ENCODE peak calls at places on chromosome 1, in seven cellular contexts. One of them, this sample, is unnamed.

GRCh38 chr1:117826551-117827078 is 102.8 kb downstream of the GDAP2 start:
- DNase-seq in T-helper 2 cell: no peak
- DNase-seq in non-pigmented ciliary epithelial cell: no peak
- DNase-seq in iris pigment epithelial cell: peak
- DNase-seq in SW480: peak
- DNase-seq in T47D: no peak
- DNase-seq in activated T-helper 1 cell treated with anti-CD3 and anti-CD28 coated beads, Interleukin-12 subunit alpha, Interleukin-12 subunit beta, Interleukin-2, Interleukin-4 antibody, amounts not matched to agents 30 ng/mL and 10 ng/mL and 1 ng/mL, durations not matched to agents 14 hours and 24 hours and 36 hours: no peak
- DNase-seq in this sample: peak

GRCh38 chr1:26360051-26360806 is 6.3 kb upstream of the CRYBG2 start:
- DNase-seq in non-pigmented ciliary epithelial cell: no peak
- DNase-seq in activated T-helper 1 cell treated with anti-CD3 and anti-CD28 coated beads, Interleukin-12 subunit alpha, Interleukin-12 subunit beta, Interleukin-2, Interleukin-4 antibody, amounts not matched to agents 30 ng/mL and 10 ng/mL and 1 ng/mL, durations not matched to agents 14 hours and 24 hours and 36 hours: peak
- DNase-seq in T47D: no peak
- DNase-seq in iris pigment epithelial cell: no peak
- DNase-seq in SW480: no peak
- DNase-seq in T-helper 2 cell: peak
- DNase-seq in this sample: no peak

GRCh38 chr1:24294757-24295371 is 24.3 kb upstream of the GRHL3 start:
- DNase-seq in iris pigment epithelial cell: peak
- DNase-seq in T47D: peak
- DNase-seq in activated T-helper 1 cell treated with anti-CD3 and anti-CD28 coated beads, Interleukin-12 subunit alpha, Interleukin-12 subunit beta, Interleukin-2, Interleukin-4 antibody, amounts not matched to agents 30 ng/mL and 10 ng/mL and 1 ng/mL, durations not matched to agents 14 hours and 24 hours and 36 hours: no peak
- DNase-seq in non-pigmented ciliary epithelial cell: no peak
- DNase-seq in SW480: no peak
- DNase-seq in T-helper 2 cell: no peak
- DNase-seq in this sample: peak

GRCh38 chr1:16110884-16111283 is 37.4 kb upstream of the FAM131C start:
- DNase-seq in T47D: no peak
- DNase-seq in activated T-helper 1 cell treated with anti-CD3 and anti-CD28 coated beads, Interleukin-12 subunit alpha, Interleukin-12 subunit beta, Interleukin-2, Interleukin-4 antibody, amounts not matched to agents 30 ng/mL and 10 ng/mL and 1 ng/mL, durations not matched to agents 14 hours and 24 hours and 36 hours: no peak
- DNase-seq in iris pigment epithelial cell: no peak
- DNase-seq in non-pigmented ciliary epithelial cell: no peak
- DNase-seq in T-helper 2 cell: no peak
- DNase-seq in SW480: no peak
- DNase-seq in this sample: no peak

GRCh38 chr1:226983247-226983997 is 43.3 kb downstream of the COQ8A start:
- DNase-seq in iris pigment epithelial cell: no peak
- DNase-seq in SW480: no peak
- DNase-seq in T47D: no peak
- DNase-seq in T-helper 2 cell: no peak
- DNase-seq in non-pigmented ciliary epithelial cell: no peak
- DNase-seq in activated T-helper 1 cell treated with anti-CD3 and anti-CD28 coated beads, Interleukin-12 subunit alpha, Interleukin-12 subunit beta, Interleukin-2, Interleukin-4 antibody, amounts not matched to agents 30 ng/mL and 10 ng/mL and 1 ng/mL, durations not matched to agents 14 hours and 24 hours and 36 hours: no peak
- DNase-seq in this sample: no peak

GRCh38 chr1:48338257-48338656 is 115.7 kb downstream of the SLC5A9 start:
- DNase-seq in SW480: no peak
- DNase-seq in T47D: no peak
- DNase-seq in T-helper 2 cell: no peak
- DNase-seq in iris pigment epithelial cell: no peak
- DNase-seq in activated T-helper 1 cell treated with anti-CD3 and anti-CD28 coated beads, Interleukin-12 subunit alpha, Interleukin-12 subunit beta, Interleukin-2, Interleukin-4 antibody, amounts not matched to agents 30 ng/mL and 10 ng/mL and 1 ng/mL, durations not matched to agents 14 hours and 24 hours and 36 hours: no peak
- DNase-seq in non-pigmented ciliary epithelial cell: no peak
- DNase-seq in this sample: no peak

GRCh38 chr1:81044708-81045107 is 756.0 kb upstream of the ADGRL2 start:
- DNase-seq in activated T-helper 1 cell treated with anti-CD3 and anti-CD28 coated beads, Interleukin-12 subunit alpha, Interleukin-12 subunit beta, Interleukin-2, Interleukin-4 antibody, amounts not matched to agents 30 ng/mL and 10 ng/mL and 1 ng/mL, durations not matched to agents 14 hours and 24 hours and 36 hours: no peak
- DNase-seq in T-helper 2 cell: no peak
- DNase-seq in non-pigmented ciliary epithelial cell: no peak
- DNase-seq in T47D: peak
- DNase-seq in iris pigment epithelial cell: no peak
- DNase-seq in SW480: no peak
- DNase-seq in this sample: no peak

GRCh38 chr1:197116156-197116555 is 30.3 kb downstream of the ASPM start:
- DNase-seq in SW480: no peak
- DNase-seq in activated T-helper 1 cell treated with anti-CD3 and anti-CD28 coated beads, Interleukin-12 subunit alpha, Interleukin-12 subunit beta, Interleukin-2, Interleukin-4 antibody, amounts not matched to agents 30 ng/mL and 10 ng/mL and 1 ng/mL, durations not matched to agents 14 hours and 24 hours and 36 hours: no peak
- DNase-seq in T47D: no peak
- DNase-seq in T-helper 2 cell: no peak
- DNase-seq in non-pigmented ciliary epithelial cell: no peak
- DNase-seq in iris pigment epithelial cell: no peak
- DNase-seq in this sample: no peak

GRCh38 chr1:225694151-225694603 is 41.3 kb upstream of the ENAH start:
- DNase-seq in non-pigmented ciliary epithelial cell: peak
- DNase-seq in T47D: no peak
- DNase-seq in activated T-helper 1 cell treated with anti-CD3 and anti-CD28 coated beads, Interleukin-12 subunit alpha, Interleukin-12 subunit beta, Interleukin-2, Interleukin-4 antibody, amounts not matched to agents 30 ng/mL and 10 ng/mL and 1 ng/mL, durations not matched to agents 14 hours and 24 hours and 36 hours: no peak
- DNase-seq in SW480: no peak
- DNase-seq in T-helper 2 cell: no peak
- DNase-seq in iris pigment epithelial cell: peak
- DNase-seq in this sample: no peak

GRCh38 chr1:193179094-193179493 is 7.3 kb downstream of the B3GALT2 start:
- DNase-seq in T-helper 2 cell: no peak
- DNase-seq in SW480: no peak
- DNase-seq in iris pigment epithelial cell: no peak
- DNase-seq in non-pigmented ciliary epithelial cell: no peak
- DNase-seq in T47D: no peak
- DNase-seq in activated T-helper 1 cell treated with anti-CD3 and anti-CD28 coated beads, Interleukin-12 subunit alpha, Interleukin-12 subunit beta, Interleukin-2, Interleukin-4 antibody, amounts not matched to agents 30 ng/mL and 10 ng/mL and 1 ng/mL, durations not matched to agents 14 hours and 24 hours and 36 hours: no peak
- DNase-seq in this sample: no peak

GRCh38 chr1:112247971-112248370 is 148.0 kb upstream of the CTTNBP2NL start:
- DNase-seq in SW480: no peak
- DNase-seq in activated T-helper 1 cell treated with anti-CD3 and anti-CD28 coated beads, Interleukin-12 subunit alpha, Interleukin-12 subunit beta, Interleukin-2, Interleukin-4 antibody, amounts not matched to agents 30 ng/mL and 10 ng/mL and 1 ng/mL, durations not matched to agents 14 hours and 24 hours and 36 hours: no peak
- DNase-seq in T-helper 2 cell: no peak
- DNase-seq in T47D: no peak
- DNase-seq in non-pigmented ciliary epithelial cell: no peak
- DNase-seq in iris pigment epithelial cell: no peak
- DNase-seq in this sample: no peak

GRCh38 chr1:29924017-29924431 is 687.7 kb downstream of the PTPRU start:
- DNase-seq in T47D: no peak
- DNase-seq in T-helper 2 cell: no peak
- DNase-seq in SW480: no peak
- DNase-seq in iris pigment epithelial cell: no peak
- DNase-seq in non-pigmented ciliary epithelial cell: no peak
- DNase-seq in activated T-helper 1 cell treated with anti-CD3 and anti-CD28 coated beads, Interleukin-12 subunit alpha, Interleukin-12 subunit beta, Interleukin-2, Interleukin-4 antibody, amounts not matched to agents 30 ng/mL and 10 ng/mL and 1 ng/mL, durations not matched to agents 14 hours and 24 hours and 36 hours: no peak
- DNase-seq in this sample: no peak

GRCh38 chr1:33410091-33410701 is 20.7 kb downstream of the PHC2 start:
- DNase-seq in SW480: no peak
- DNase-seq in T47D: no peak
- DNase-seq in non-pigmented ciliary epithelial cell: no peak
- DNase-seq in activated T-helper 1 cell treated with anti-CD3 and anti-CD28 coated beads, Interleukin-12 subunit alpha, Interleukin-12 subunit beta, Interleukin-2, Interleukin-4 antibody, amounts not matched to agents 30 ng/mL and 10 ng/mL and 1 ng/mL, durations not matched to agents 14 hours and 24 hours and 36 hours: no peak
- DNase-seq in iris pigment epithelial cell: peak
- DNase-seq in T-helper 2 cell: no peak
- DNase-seq in this sample: no peak

GRCh38 chr1:61318319-61319125 is 236.2 kb downstream of the NFIA start:
- DNase-seq in non-pigmented ciliary epithelial cell: no peak
- DNase-seq in activated T-helper 1 cell treated with anti-CD3 and anti-CD28 coated beads, Interleukin-12 subunit alpha, Interleukin-12 subunit beta, Interleukin-2, Interleukin-4 antibody, amounts not matched to agents 30 ng/mL and 10 ng/mL and 1 ng/mL, durations not matched to agents 14 hours and 24 hours and 36 hours: peak
- DNase-seq in T-helper 2 cell: no peak
- DNase-seq in T47D: peak
- DNase-seq in iris pigment epithelial cell: peak
- DNase-seq in SW480: no peak
- DNase-seq in this sample: no peak

GRCh38 chr1:225448146-225448805 is 20.4 kb upstream of the LBR start:
- DNase-seq in SW480: no peak
- DNase-seq in T-helper 2 cell: no peak
- DNase-seq in non-pigmented ciliary epithelial cell: no peak
- DNase-seq in iris pigment epithelial cell: no peak
- DNase-seq in activated T-helper 1 cell treated with anti-CD3 and anti-CD28 coated beads, Interleukin-12 subunit alpha, Interleukin-12 subunit beta, Interleukin-2, Interleukin-4 antibody, amounts not matched to agents 30 ng/mL and 10 ng/mL and 1 ng/mL, durations not matched to agents 14 hours and 24 hours and 36 hours: no peak
- DNase-seq in T47D: no peak
- DNase-seq in this sample: no peak

GRCh38 chr1:183291802-183292515 is 105.9 kb downstream of the LAMC2 start:
- DNase-seq in T47D: no peak
- DNase-seq in SW480: no peak
- DNase-seq in iris pigment epithelial cell: peak
- DNase-seq in T-helper 2 cell: no peak
- DNase-seq in non-pigmented ciliary epithelial cell: no peak
- DNase-seq in activated T-helper 1 cell treated with anti-CD3 and anti-CD28 coated beads, Interleukin-12 subunit alpha, Interleukin-12 subunit beta, Interleukin-2, Interleukin-4 antibody, amounts not matched to agents 30 ng/mL and 10 ng/mL and 1 ng/mL, durations not matched to agents 14 hours and 24 hours and 36 hours: no peak
- DNase-seq in this sample: no peak

GRCh38 chr1:98677288-98677687 is 15.8 kb downstream of the SNX7 start:
- DNase-seq in SW480: no peak
- DNase-seq in iris pigment epithelial cell: peak
- DNase-seq in T47D: no peak
- DNase-seq in activated T-helper 1 cell treated with anti-CD3 and anti-CD28 coated beads, Interleukin-12 subunit alpha, Interleukin-12 subunit beta, Interleukin-2, Interleukin-4 antibody, amounts not matched to agents 30 ng/mL and 10 ng/mL and 1 ng/mL, durations not matched to agents 14 hours and 24 hours and 36 hours: no peak
- DNase-seq in T-helper 2 cell: no peak
- DNase-seq in non-pigmented ciliary epithelial cell: peak
- DNase-seq in this sample: peak

GRCh38 chr1:14977338-14977931 is 176.1 kb upstream of the TMEM51 start:
- DNase-seq in activated T-helper 1 cell treated with anti-CD3 and anti-CD28 coated beads, Interleukin-12 subunit alpha, Interleukin-12 subunit beta, Interleukin-2, Interleukin-4 antibody, amounts not matched to agents 30 ng/mL and 10 ng/mL and 1 ng/mL, durations not matched to agents 14 hours and 24 hours and 36 hours: no peak
- DNase-seq in T47D: peak
- DNase-seq in iris pigment epithelial cell: no peak
- DNase-seq in SW480: peak
- DNase-seq in T-helper 2 cell: no peak
- DNase-seq in non-pigmented ciliary epithelial cell: no peak
- DNase-seq in this sample: no peak

GRCh38 chr1:928825-929661 is 5.3 kb downstream of the SAMD11 start:
- DNase-seq in non-pigmented ciliary epithelial cell: no peak
- DNase-seq in T-helper 2 cell: no peak
- DNase-seq in activated T-helper 1 cell treated with anti-CD3 and anti-CD28 coated beads, Interleukin-12 subunit alpha, Interleukin-12 subunit beta, Interleukin-2, Interleukin-4 antibody, amounts not matched to agents 30 ng/mL and 10 ng/mL and 1 ng/mL, durations not matched to agents 14 hours and 24 hours and 36 hours: no peak
- DNase-seq in SW480: no peak
- DNase-seq in iris pigment epithelial cell: no peak
- DNase-seq in T47D: no peak
- DNase-seq in this sample: no peak

GRCh38 chr1:235077571-235078479 is 50.8 kb downstream of the TOMM20 start:
- DNase-seq in T47D: peak
- DNase-seq in activated T-helper 1 cell treated with anti-CD3 and anti-CD28 coated beads, Interleukin-12 subunit alpha, Interleukin-12 subunit beta, Interleukin-2, Interleukin-4 antibody, amounts not matched to agents 30 ng/mL and 10 ng/mL and 1 ng/mL, durations not matched to agents 14 hours and 24 hours and 36 hours: peak
- DNase-seq in T-helper 2 cell: no peak
- DNase-seq in iris pigment epithelial cell: no peak
- DNase-seq in SW480: no peak
- DNase-seq in non-pigmented ciliary epithelial cell: no peak
- DNase-seq in this sample: no peak

GRCh38 chr1:206460846-206461426 is 9.3 kb upstream of the IKBKE start:
- DNase-seq in SW480: no peak
- DNase-seq in iris pigment epithelial cell: no peak
- DNase-seq in activated T-helper 1 cell treated with anti-CD3 and anti-CD28 coated beads, Interleukin-12 subunit alpha, Interleukin-12 subunit beta, Interleukin-2, Interleukin-4 antibody, amounts not matched to agents 30 ng/mL and 10 ng/mL and 1 ng/mL, durations not matched to agents 14 hours and 24 hours and 36 hours: no peak
- DNase-seq in T-helper 2 cell: no peak
- DNase-seq in non-pigmented ciliary epithelial cell: no peak
- DNase-seq in T47D: no peak
- DNase-seq in this sample: no peak

GRCh38 chr1:155938220-155938627 is 3.2 kb upstream of the RXFP4 start:
- DNase-seq in T47D: peak
- DNase-seq in T-helper 2 cell: no peak
- DNase-seq in activated T-helper 1 cell treated with anti-CD3 and anti-CD28 coated beads, Interleukin-12 subunit alpha, Interleukin-12 subunit beta, Interleukin-2, Interleukin-4 antibody, amounts not matched to agents 30 ng/mL and 10 ng/mL and 1 ng/mL, durations not matched to agents 14 hours and 24 hours and 36 hours: peak
- DNase-seq in non-pigmented ciliary epithelial cell: no peak
- DNase-seq in iris pigment epithelial cell: peak
- DNase-seq in SW480: peak
- DNase-seq in this sample: no peak

GRCh38 chr1:205668951-205669340 is 11.4 kb downstream of the SLC45A3 start:
- DNase-seq in T47D: peak
- DNase-seq in non-pigmented ciliary epithelial cell: no peak
- DNase-seq in T-helper 2 cell: no peak
- DNase-seq in activated T-helper 1 cell treated with anti-CD3 and anti-CD28 coated beads, Interleukin-12 subunit alpha, Interleukin-12 subunit beta, Interleukin-2, Interleukin-4 antibody, amounts not matched to agents 30 ng/mL and 10 ng/mL and 1 ng/mL, durations not matched to agents 14 hours and 24 hours and 36 hours: no peak
- DNase-seq in SW480: no peak
- DNase-seq in iris pigment epithelial cell: no peak
- DNase-seq in this sample: no peak

GRCh38 chr1:30415171-30415940 is 308.0 kb downstream of the MATN1 start:
- DNase-seq in SW480: no peak
- DNase-seq in activated T-helper 1 cell treated with anti-CD3 and anti-CD28 coated beads, Interleukin-12 subunit alpha, Interleukin-12 subunit beta, Interleukin-2, Interleukin-4 antibody, amounts not matched to agents 30 ng/mL and 10 ng/mL and 1 ng/mL, durations not matched to agents 14 hours and 24 hours and 36 hours: no peak
- DNase-seq in T47D: no peak
- DNase-seq in T-helper 2 cell: no peak
- DNase-seq in non-pigmented ciliary epithelial cell: no peak
- DNase-seq in iris pigment epithelial cell: no peak
- DNase-seq in this sample: no peak

GRCh38 chr1:29811727-29812396 is 575.5 kb downstream of the PTPRU start:
- DNase-seq in iris pigment epithelial cell: no peak
- DNase-seq in T47D: no peak
- DNase-seq in SW480: no peak
- DNase-seq in T-helper 2 cell: no peak
- DNase-seq in non-pigmented ciliary epithelial cell: no peak
- DNase-seq in activated T-helper 1 cell treated with anti-CD3 and anti-CD28 coated beads, Interleukin-12 subunit alpha, Interleukin-12 subunit beta, Interleukin-2, Interleukin-4 antibody, amounts not matched to agents 30 ng/mL and 10 ng/mL and 1 ng/mL, durations not matched to agents 14 hours and 24 hours and 36 hours: no peak
- DNase-seq in this sample: no peak

GRCh38 chr1:179092896-179093461 is 11.1 kb downstream of the TOR3A start:
- DNase-seq in non-pigmented ciliary epithelial cell: no peak
- DNase-seq in T-helper 2 cell: no peak
- DNase-seq in activated T-helper 1 cell treated with anti-CD3 and anti-CD28 coated beads, Interleukin-12 subunit alpha, Interleukin-12 subunit beta, Interleukin-2, Interleukin-4 antibody, amounts not matched to agents 30 ng/mL and 10 ng/mL and 1 ng/mL, durations not matched to agents 14 hours and 24 hours and 36 hours: no peak
- DNase-seq in T47D: no peak
- DNase-seq in SW480: no peak
- DNase-seq in iris pigment epithelial cell: no peak
- DNase-seq in this sample: no peak

GRCh38 chr1:157961805-157962762 is 31.4 kb upstream of the KIRREL1 start:
- DNase-seq in T-helper 2 cell: no peak
- DNase-seq in iris pigment epithelial cell: peak
- DNase-seq in activated T-helper 1 cell treated with anti-CD3 and anti-CD28 coated beads, Interleukin-12 subunit alpha, Interleukin-12 subunit beta, Interleukin-2, Interleukin-4 antibody, amounts not matched to agents 30 ng/mL and 10 ng/mL and 1 ng/mL, durations not matched to agents 14 hours and 24 hours and 36 hours: no peak
- DNase-seq in non-pigmented ciliary epithelial cell: peak
- DNase-seq in SW480: peak
- DNase-seq in T47D: no peak
- DNase-seq in this sample: peak

GRCh38 chr1:171457412-171457811 is 27.9 kb upstream of the PRRC2C start:
- DNase-seq in T47D: no peak
- DNase-seq in SW480: no peak
- DNase-seq in iris pigment epithelial cell: peak
- DNase-seq in T-helper 2 cell: no peak
- DNase-seq in activated T-helper 1 cell treated with anti-CD3 and anti-CD28 coated beads, Interleukin-12 subunit alpha, Interleukin-12 subunit beta, Interleukin-2, Interleukin-4 antibody, amounts not matched to agents 30 ng/mL and 10 ng/mL and 1 ng/mL, durations not matched to agents 14 hours and 24 hours and 36 hours: no peak
- DNase-seq in non-pigmented ciliary epithelial cell: no peak
- DNase-seq in this sample: no peak

GRCh38 chr1:153805042-153805745 is 30.0 kb downstream of the SLC27A3 start:
- DNase-seq in iris pigment epithelial cell: peak
- DNase-seq in non-pigmented ciliary epithelial cell: no peak
- DNase-seq in T-helper 2 cell: peak
- DNase-seq in activated T-helper 1 cell treated with anti-CD3 and anti-CD28 coated beads, Interleukin-12 subunit alpha, Interleukin-12 subunit beta, Interleukin-2, Interleukin-4 antibody, amounts not matched to agents 30 ng/mL and 10 ng/mL and 1 ng/mL, durations not matched to agents 14 hours and 24 hours and 36 hours: peak
- DNase-seq in T47D: no peak
- DNase-seq in SW480: peak
- DNase-seq in this sample: peak

GRCh38 chr1:154607084-154607747 is 770 bp downstream of the ADAR start:
- DNase-seq in SW480: peak
- DNase-seq in T47D: peak
- DNase-seq in non-pigmented ciliary epithelial cell: no peak
- DNase-seq in T-helper 2 cell: no peak
- DNase-seq in activated T-helper 1 cell treated with anti-CD3 and anti-CD28 coated beads, Interleukin-12 subunit alpha, Interleukin-12 subunit beta, Interleukin-2, Interleukin-4 antibody, amounts not matched to agents 30 ng/mL and 10 ng/mL and 1 ng/mL, durations not matched to agents 14 hours and 24 hours and 36 hours: peak
- DNase-seq in iris pigment epithelial cell: peak
- DNase-seq in this sample: no peak

GRCh38 chr1:2110191-2110737 is 60.1 kb downstream of the PRKCZ start:
- DNase-seq in T-helper 2 cell: no peak
- DNase-seq in iris pigment epithelial cell: no peak
- DNase-seq in T47D: no peak
- DNase-seq in activated T-helper 1 cell treated with anti-CD3 and anti-CD28 coated beads, Interleukin-12 subunit alpha, Interleukin-12 subunit beta, Interleukin-2, Interleukin-4 antibody, amounts not matched to agents 30 ng/mL and 10 ng/mL and 1 ng/mL, durations not matched to agents 14 hours and 24 hours and 36 hours: no peak
- DNase-seq in non-pigmented ciliary epithelial cell: no peak
- DNase-seq in SW480: no peak
- DNase-seq in this sample: no peak

GRCh38 chr1:197921235-197922069 is 4.3 kb downstream of the LHX9 start:
- DNase-seq in T47D: no peak
- DNase-seq in activated T-helper 1 cell treated with anti-CD3 and anti-CD28 coated beads, Interleukin-12 subunit alpha, Interleukin-12 subunit beta, Interleukin-2, Interleukin-4 antibody, amounts not matched to agents 30 ng/mL and 10 ng/mL and 1 ng/mL, durations not matched to agents 14 hours and 24 hours and 36 hours: no peak
- DNase-seq in SW480: no peak
- DNase-seq in T-helper 2 cell: no peak
- DNase-seq in non-pigmented ciliary epithelial cell: no peak
- DNase-seq in iris pigment epithelial cell: no peak
- DNase-seq in this sample: no peak

GRCh38 chr1:57218487-57219079 is 205.3 kb downstream of the DAB1 start:
- DNase-seq in non-pigmented ciliary epithelial cell: no peak
- DNase-seq in activated T-helper 1 cell treated with anti-CD3 and anti-CD28 coated beads, Interleukin-12 subunit alpha, Interleukin-12 subunit beta, Interleukin-2, Interleukin-4 antibody, amounts not matched to agents 30 ng/mL and 10 ng/mL and 1 ng/mL, durations not matched to agents 14 hours and 24 hours and 36 hours: no peak
- DNase-seq in iris pigment epithelial cell: no peak
- DNase-seq in T-helper 2 cell: no peak
- DNase-seq in SW480: no peak
- DNase-seq in T47D: no peak
- DNase-seq in this sample: no peak